ENCODE peak calls at places on chromosomes 4 and X, in seven cellular contexts. C, O, D, K, V, L and B are unnamed samples.
A peak's percentile ranks its signal among the peaks of the same experiment; 100 is the strongest.

GRCh38 chrX:4547218-4547836 is 833.9 kb upstream of the PRKX start:
- DNase-seq in V (peak; percentile 19), C (no peak), L (no peak), K (peak; percentile 40), D (peak; percentile 3), O (peak; percentile 37), B (peak; percentile 70)

GRCh38 chrX:71067727-71068051 is 445 bp downstream of the SNX12 start:
- DNase-seq in K (no peak), L (no peak), O (no peak), V (no peak), C (no peak), D (no peak), B (no peak)

GRCh38 chrX:119753639-119754257 is 4.6 kb upstream of the SOWAHD start:
- DNase-seq in K (peak; percentile 24), D (no peak), C (no peak), V (peak; percentile 66), O (no peak), L (no peak), B (no peak)

GRCh38 chrX:12372111-12372510 is 233.8 kb downstream of the FRMPD4 start:
- DNase-seq in O (no peak), D (no peak), L (no peak), K (peak; percentile 68), C (no peak), V (no peak), B (no peak)

GRCh38 chr4:123856689-123857545 is 460.3 kb downstream of the SPRY1 start:
- DNase-seq in C (peak; percentile 72), K (peak; percentile 62), V (no peak), L (peak; percentile 60), D (peak; percentile 62), O (no peak), B (peak; percentile 53)

GRCh38 chr4:14022428-14022827 is 394.9 kb upstream of the BOD1L1 start:
- DNase-seq in C (no peak), K (peak; percentile 50), O (no peak), D (no peak), V (no peak), L (no peak), B (no peak)

GRCh38 chr4:171169396-171169795 is 643.8 kb upstream of the GALNTL6 start:
- DNase-seq in L (no peak), K (no peak), D (no peak), C (no peak), O (no peak), V (no peak), B (no peak)

GRCh38 chr4:113368056-113368455 is 318.6 kb downstream of the ANK2 start:
- DNase-seq in K (peak; percentile 97), D (no peak), V (no peak), L (no peak), C (no peak), O (no peak), B (no peak)

GRCh38 chr4:7324651-7325121 is 110.0 kb downstream of the PSAPL1 start:
- DNase-seq in C (peak; percentile 6), K (no peak), L (no peak), O (no peak), D (no peak), V (peak; percentile 61), B (peak; percentile 51)

GRCh38 chr4:7222521-7222920 is 30.2 kb downstream of the SORCS2 start:
- DNase-seq in L (no peak), C (no peak), D (no peak), K (no peak), O (no peak), V (no peak), B (no peak)

GRCh38 chr4:52095374-52095773 is 44.3 kb downstream of the SPATA18 start:
- DNase-seq in V (no peak), C (no peak), D (no peak), L (no peak), K (no peak), O (no peak), B (no peak)

GRCh38 chr4:31089815-31090214 is 369.6 kb downstream of the PCDH7 start:
- DNase-seq in K (peak; percentile 57), V (no peak), D (peak; percentile 67), O (no peak), C (peak; percentile 73), L (no peak), B (no peak)

GRCh38 chr4:97498875-97499274 is 644.4 kb downstream of the STPG2 start:
- DNase-seq in V (no peak), O (no peak), C (no peak), D (no peak), K (no peak), L (no peak), B (no peak)

DNA sequence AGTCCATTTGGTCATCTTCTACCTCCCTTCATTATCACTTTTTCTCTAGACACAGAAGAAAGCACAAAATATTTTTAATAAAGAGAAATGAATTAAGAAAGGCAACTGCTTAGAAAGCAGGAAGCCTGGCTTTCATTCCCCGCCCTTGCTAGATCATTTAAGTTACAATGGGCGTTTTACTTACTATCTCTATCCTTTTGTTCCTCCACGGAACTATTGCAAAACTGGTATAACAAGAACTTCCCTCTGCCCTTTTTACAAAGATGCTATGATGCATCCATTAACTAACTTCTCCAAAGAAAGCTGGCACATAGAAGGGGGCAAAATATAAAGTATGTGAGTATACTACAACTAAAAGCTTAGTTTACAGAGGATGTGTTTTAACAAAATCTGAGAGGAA is 434.5 kb upstream of the FTHL17 start:
- DNase-seq in L (no peak), C (no peak), D (no peak), K (no peak), V (no peak), O (no peak), B (no peak)
- H3K4me3 ChIP-seq in L (no peak overlapping the region), C (no peak overlapping the region), D (no peak overlapping the region), K (no peak overlapping the region), V (no peak overlapping the region), O (no peak overlapping the region), B (no peak overlapping the region)

DNA sequence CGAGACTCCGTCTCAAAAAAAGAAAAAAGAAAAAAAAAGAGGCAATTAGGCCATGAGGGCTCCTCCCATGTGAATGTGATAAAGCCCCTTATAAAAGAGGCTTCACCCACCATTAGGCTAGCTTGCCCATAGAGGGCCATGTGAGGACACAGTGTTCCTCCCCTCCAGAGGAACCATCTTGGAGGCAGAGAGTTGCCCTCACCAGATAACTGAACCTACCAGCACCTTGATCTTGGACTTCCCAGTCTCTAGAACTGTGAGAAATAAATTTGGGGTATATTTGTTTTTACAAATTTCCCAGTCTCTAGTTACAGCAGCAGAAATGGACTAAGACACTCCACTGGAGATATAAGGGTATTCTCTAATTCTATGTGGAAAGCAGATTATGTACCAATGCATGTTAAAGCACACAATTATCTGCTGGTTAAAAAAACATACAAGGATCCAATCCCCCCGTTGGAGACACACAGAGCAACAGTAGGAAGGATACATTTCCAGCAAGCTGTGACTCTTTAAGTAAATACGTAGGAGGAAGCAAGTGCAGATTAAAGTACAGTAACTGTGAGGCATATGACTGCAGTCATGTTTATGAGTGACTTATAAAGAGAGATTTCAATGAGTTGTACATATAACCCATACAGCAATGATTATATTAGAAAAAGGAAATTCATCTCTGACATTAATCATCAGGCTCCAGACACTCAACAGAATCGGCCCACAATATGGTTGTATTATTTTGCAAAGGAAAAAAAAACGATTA is 21.4 kb downstream of the SH3RF1 start:
- DNase-seq in K (peak; percentile 87), L (no peak), D (no peak), O (no peak), C (no peak), V (no peak), B (no peak)
- H3K4me1 ChIP-seq in K (peaks cover 17% of the 10 kb centered on the region), L (peaks cover 4% of the 10 kb centered on the region), D (peaks cover 2% of the 10 kb centered on the region), O (no peaks in the 10 kb centered on the region), C (peaks cover 54% of the 10 kb centered on the region), V (no peaks in the 10 kb centered on the region), B (peaks cover 14% of the 10 kb centered on the region)

DNA sequence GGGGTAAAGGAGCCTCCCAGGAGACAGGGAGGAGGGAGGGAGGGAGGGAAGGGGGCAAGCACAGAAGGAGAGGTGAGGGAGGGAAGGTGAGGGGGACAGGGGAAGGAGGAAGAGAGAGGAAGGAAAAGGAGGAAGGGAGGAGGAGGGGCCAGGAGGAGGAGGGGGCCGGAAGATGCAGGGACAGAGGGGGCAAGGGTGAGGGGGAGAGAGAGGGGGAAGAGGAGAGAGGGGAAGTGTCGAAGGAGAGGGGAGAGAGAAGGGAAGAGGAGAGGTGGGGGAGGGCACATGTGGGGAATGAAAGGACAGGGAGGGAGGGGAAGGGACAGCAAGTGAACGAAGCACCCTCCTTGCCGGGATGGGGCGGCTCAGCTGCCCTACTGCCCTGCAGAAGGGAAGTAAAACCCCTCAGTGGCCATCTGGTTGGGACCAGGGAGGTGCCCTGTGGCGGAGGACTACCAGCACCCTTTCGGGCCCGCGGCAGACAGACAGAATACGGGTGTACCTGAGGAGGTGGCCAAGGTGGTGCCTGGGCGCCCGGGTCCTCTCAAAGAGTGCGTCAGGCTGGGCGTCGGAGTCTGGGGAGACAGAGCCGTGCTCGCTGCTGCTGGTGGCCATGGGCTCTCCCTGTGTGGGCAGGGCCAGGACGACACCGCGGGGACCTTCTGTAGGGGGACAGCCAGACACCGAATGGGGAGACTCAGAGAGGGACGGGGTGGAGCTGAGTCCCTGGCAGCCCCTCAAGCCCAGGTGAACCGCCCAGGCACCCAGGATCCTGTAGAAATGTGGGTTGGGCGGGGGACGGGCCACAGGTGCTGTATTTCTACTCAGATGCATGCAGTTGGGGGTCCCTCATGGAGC is 29.5 kb downstream of the PDHA1 start:
- DNase-seq in V (no peak), L (no peak), D (no peak), C (no peak), O (no peak), K (no peak), B (peak; percentile 76)
- H3K4me3 ChIP-seq in V (peak overlapping the region; percentile 22), L (no peak overlapping the region), D (no peak overlapping the region), C (no peak overlapping the region), O (no peak overlapping the region), K (peak overlapping the region; percentile 42), B (no peak overlapping the region)

GRCh38 chr4:38514465-38515146 is 149.4 kb upstream of the KLF3 start:
- DNase-seq in C (no peak), V (no peak), D (no peak), O (no peak), L (no peak), K (no peak), B (no peak)

GRCh38 chr4:38510201-38510600 is 153.8 kb upstream of the KLF3 start:
- DNase-seq in L (no peak), K (no peak), C (no peak), O (no peak), V (no peak), D (no peak), B (no peak)

GRCh38 chr4:38512840-38513239 is 151.2 kb upstream of the KLF3 start:
- DNase-seq in K (no peak), V (no peak), D (no peak), O (no peak), C (no peak), L (no peak), B (no peak)

GRCh38 chr4:38511702-38512101 is 152.3 kb upstream of the KLF3 start:
- DNase-seq in K (no peak), D (no peak), V (no peak), C (no peak), L (no peak), O (no peak), B (no peak)

GRCh38 chr4:38509551-38509950 is 154.4 kb upstream of the KLF3 start:
- DNase-seq in O (no peak), D (no peak), C (no peak), V (peak; percentile 67), L (no peak), K (no peak), B (no peak)
- H3K4me1 ChIP-seq in O (no peaks in the 10 kb centered on the region), D (no peaks in the 10 kb centered on the region), C (no peaks in the 10 kb centered on the region), V (peaks cover 72% of the 10 kb centered on the region), L (no peaks in the 10 kb centered on the region), K (no peaks in the 10 kb centered on the region), B (no peaks in the 10 kb centered on the region)

DNA sequence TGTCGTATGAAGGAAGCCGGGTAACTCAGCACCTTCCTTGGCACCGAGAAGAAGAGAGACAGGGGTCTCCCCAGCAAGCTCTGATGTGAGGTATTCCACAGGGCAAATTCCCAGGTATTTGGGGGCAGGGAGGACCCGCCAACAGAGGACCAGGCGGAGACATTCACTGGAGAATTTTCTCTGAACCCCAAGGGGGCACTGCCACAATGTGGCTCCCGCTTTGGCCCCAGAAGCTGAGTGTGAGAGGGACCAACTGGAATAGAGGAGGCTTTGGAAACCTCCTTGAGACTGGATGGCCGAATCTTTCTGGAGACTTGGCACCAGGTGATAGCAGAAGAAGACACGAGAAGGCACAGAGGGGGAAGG is 735 bp upstream of the GABRE start:
- DNase-seq in D (no peak), C (no peak), V (no peak), O (no peak), L (no peak), K (no peak), B (no peak)
- H3K4me3 ChIP-seq in D (peak overlapping the region; percentile 65), C (peak overlapping the region; percentile 65), V (no peak overlapping the region), O (no peak overlapping the region), L (no peak overlapping the region), K (no peak overlapping the region), B (no peak overlapping the region)